ENCODE peak calls at places on chromosomes 16 and 17, in nine cellular contexts. One of them, this sample, is unnamed.

GRCh38 chr17:1742371-1743093 is at the start of gene SERPINF2:
- DNase-seq in left ventricle myocardium inferior: no peak
- DNase-seq in lung: no peak
- DNase-seq in OCI-LY7: no peak
- DNase-seq in lower lobe of right lung: no peak
- DNase-seq in CD4-positive, CD25-positive, alpha-beta regulatory T cell: no peak
- DNase-seq in endodermal cell: no peak
- DNase-seq in CD8-positive, alpha-beta memory T cell: no peak
- DNase-seq in esophagus squamous epithelium: no peak
- DNase-seq in this sample: no peak

GRCh38 chr17:38729886-38730525 is at the start of gene CISD3:
- DNase-seq in endodermal cell: peak; percentile 92
- DNase-seq in lung: peak; percentile 82
- DNase-seq in esophagus squamous epithelium: no peak
- DNase-seq in left ventricle myocardium inferior: peak; percentile 89
- DNase-seq in lower lobe of right lung: peak; percentile 92
- DNase-seq in CD8-positive, alpha-beta memory T cell: peak; percentile 88
- DNase-seq in CD4-positive, CD25-positive, alpha-beta regulatory T cell: peak; percentile 86
- DNase-seq in OCI-LY7: peak; percentile 95
- DNase-seq in this sample: peak; percentile 80

GRCh38 chr16:31476305-31477219 is 4.6 kb downstream of the TGFB1I1 start:
- DNase-seq in CD8-positive, alpha-beta memory T cell: peak; percentile 75
- DNase-seq in CD4-positive, CD25-positive, alpha-beta regulatory T cell: peak; percentile 73
- DNase-seq in left ventricle myocardium inferior: peak; percentile 72
- DNase-seq in lung: peak; percentile 90
- DNase-seq in endodermal cell: peak; percentile 95
- DNase-seq in esophagus squamous epithelium: peak; percentile 44
- DNase-seq in lower lobe of right lung: peak; percentile 94
- DNase-seq in OCI-LY7: no peak
- DNase-seq in this sample: peak; percentile 76

GRCh38 chr16:66159987-66160386 is 206.5 kb upstream of the CDH5 start:
- DNase-seq in OCI-LY7: no peak
- DNase-seq in CD8-positive, alpha-beta memory T cell: no peak
- DNase-seq in left ventricle myocardium inferior: no peak
- DNase-seq in CD4-positive, CD25-positive, alpha-beta regulatory T cell: no peak
- DNase-seq in esophagus squamous epithelium: no peak
- DNase-seq in endodermal cell: no peak
- DNase-seq in lung: no peak
- DNase-seq in lower lobe of right lung: no peak
- DNase-seq in this sample: no peak

GRCh38 chr17:68972119-68972704 is 17.0 kb upstream of the ABCA8 start:
- DNase-seq in esophagus squamous epithelium: no peak
- DNase-seq in OCI-LY7: peak; percentile 33
- DNase-seq in CD4-positive, CD25-positive, alpha-beta regulatory T cell: no peak
- DNase-seq in left ventricle myocardium inferior: no peak
- DNase-seq in lung: no peak
- DNase-seq in endodermal cell: no peak
- DNase-seq in CD8-positive, alpha-beta memory T cell: no peak
- DNase-seq in lower lobe of right lung: no peak
- DNase-seq in this sample: no peak

GRCh38 chr17:21039839-21040575 is 2.8 kb downstream of the USP22 start:
- DNase-seq in esophagus squamous epithelium: no peak
- DNase-seq in left ventricle myocardium inferior: no peak
- DNase-seq in endodermal cell: no peak
- DNase-seq in lower lobe of right lung: no peak
- DNase-seq in CD8-positive, alpha-beta memory T cell: peak; percentile 20
- DNase-seq in CD4-positive, CD25-positive, alpha-beta regulatory T cell: peak; percentile 28
- DNase-seq in OCI-LY7: peak; percentile 82
- DNase-seq in lung: no peak
- DNase-seq in this sample: no peak

GRCh38 chr16:483351-484075 is 44.0 kb upstream of the CAPN15 start:
- DNase-seq in lung: no peak
- DNase-seq in lower lobe of right lung: no peak
- DNase-seq in OCI-LY7: no peak
- DNase-seq in CD4-positive, CD25-positive, alpha-beta regulatory T cell: no peak
- DNase-seq in CD8-positive, alpha-beta memory T cell: no peak
- DNase-seq in endodermal cell: peak; percentile 92
- DNase-seq in left ventricle myocardium inferior: no peak
- DNase-seq in esophagus squamous epithelium: no peak
- DNase-seq in this sample: no peak

GRCh38 chr17:32266389-32267269 is 997 bp downstream of the RHBDL3 start:
- DNase-seq in endodermal cell: peak; percentile 91
- DNase-seq in OCI-LY7: no peak
- DNase-seq in esophagus squamous epithelium: no peak
- DNase-seq in CD8-positive, alpha-beta memory T cell: peak; percentile 9
- DNase-seq in CD4-positive, CD25-positive, alpha-beta regulatory T cell: no peak
- DNase-seq in left ventricle myocardium inferior: no peak
- DNase-seq in lung: no peak
- DNase-seq in lower lobe of right lung: peak; percentile 46
- DNase-seq in this sample: no peak

GRCh38 chr16:3482659-3483241 is 12.5 kb downstream of the C16orf90 start:
- DNase-seq in lung: no peak
- DNase-seq in left ventricle myocardium inferior: no peak
- DNase-seq in endodermal cell: peak; percentile 45
- DNase-seq in OCI-LY7: no peak
- DNase-seq in lower lobe of right lung: no peak
- DNase-seq in CD8-positive, alpha-beta memory T cell: no peak
- DNase-seq in CD4-positive, CD25-positive, alpha-beta regulatory T cell: no peak
- DNase-seq in esophagus squamous epithelium: no peak
- DNase-seq in this sample: no peak

GRCh38 chr17:9696279-9697044 is 51.1 kb downstream of the USP43 start:
- DNase-seq in CD4-positive, CD25-positive, alpha-beta regulatory T cell: no peak
- DNase-seq in lower lobe of right lung: no peak
- DNase-seq in lung: no peak
- DNase-seq in esophagus squamous epithelium: no peak
- DNase-seq in left ventricle myocardium inferior: no peak
- DNase-seq in CD8-positive, alpha-beta memory T cell: no peak
- DNase-seq in endodermal cell: peak; percentile 77
- DNase-seq in OCI-LY7: no peak
- DNase-seq in this sample: no peak

GRCh38 chr17:36608794-36609497 is 7.6 kb downstream of the MRM1 start:
- DNase-seq in OCI-LY7: peak; percentile 49
- DNase-seq in CD8-positive, alpha-beta memory T cell: no peak
- DNase-seq in lung: no peak
- DNase-seq in endodermal cell: peak; percentile 90
- DNase-seq in left ventricle myocardium inferior: peak; percentile 27
- DNase-seq in CD4-positive, CD25-positive, alpha-beta regulatory T cell: no peak
- DNase-seq in esophagus squamous epithelium: no peak
- DNase-seq in lower lobe of right lung: peak; percentile 50
- DNase-seq in this sample: no peak

GRCh38 chr17:41534899-41535546 is 6.9 kb upstream of the KRT19 start:
- DNase-seq in endodermal cell: peak; percentile 53
- DNase-seq in lower lobe of right lung: peak; percentile 13
- DNase-seq in esophagus squamous epithelium: no peak
- DNase-seq in OCI-LY7: no peak
- DNase-seq in CD4-positive, CD25-positive, alpha-beta regulatory T cell: no peak
- DNase-seq in CD8-positive, alpha-beta memory T cell: no peak
- DNase-seq in lung: no peak
- DNase-seq in left ventricle myocardium inferior: no peak
- DNase-seq in this sample: no peak

GRCh38 chr16:9114842-9115241 is 23.4 kb downstream of the HAPSTR1 start:
- DNase-seq in lung: peak; percentile 13
- DNase-seq in esophagus squamous epithelium: no peak
- DNase-seq in endodermal cell: peak; percentile 45
- DNase-seq in OCI-LY7: no peak
- DNase-seq in left ventricle myocardium inferior: no peak
- DNase-seq in CD8-positive, alpha-beta memory T cell: no peak
- DNase-seq in CD4-positive, CD25-positive, alpha-beta regulatory T cell: no peak
- DNase-seq in lower lobe of right lung: no peak
- DNase-seq in this sample: no peak

GRCh38 chr16:9112844-9113186 is 21.4 kb downstream of the HAPSTR1 start:
- DNase-seq in CD8-positive, alpha-beta memory T cell: no peak
- DNase-seq in lower lobe of right lung: no peak
- DNase-seq in CD4-positive, CD25-positive, alpha-beta regulatory T cell: no peak
- DNase-seq in esophagus squamous epithelium: no peak
- DNase-seq in OCI-LY7: no peak
- DNase-seq in left ventricle myocardium inferior: no peak
- DNase-seq in endodermal cell: no peak
- DNase-seq in lung: no peak
- DNase-seq in this sample: no peak

GRCh38 chr16:9114112-9114511 is 22.7 kb downstream of the HAPSTR1 start:
- DNase-seq in OCI-LY7: no peak
- DNase-seq in lower lobe of right lung: no peak
- DNase-seq in CD4-positive, CD25-positive, alpha-beta regulatory T cell: no peak
- DNase-seq in CD8-positive, alpha-beta memory T cell: no peak
- DNase-seq in left ventricle myocardium inferior: no peak
- DNase-seq in lung: peak; percentile 5
- DNase-seq in endodermal cell: no peak
- DNase-seq in esophagus squamous epithelium: no peak
- DNase-seq in this sample: no peak

GRCh38 chr16:9113707-9114106 is 22.3 kb downstream of the HAPSTR1 start:
- DNase-seq in OCI-LY7: no peak
- DNase-seq in endodermal cell: no peak
- DNase-seq in left ventricle myocardium inferior: no peak
- DNase-seq in CD4-positive, CD25-positive, alpha-beta regulatory T cell: no peak
- DNase-seq in CD8-positive, alpha-beta memory T cell: no peak
- DNase-seq in esophagus squamous epithelium: no peak
- DNase-seq in lower lobe of right lung: no peak
- DNase-seq in lung: no peak
- DNase-seq in this sample: no peak

GRCh38 chr16:9112166-9112843 is 20.9 kb downstream of the HAPSTR1 start:
- DNase-seq in OCI-LY7: no peak
- DNase-seq in lung: peak; percentile 27
- DNase-seq in CD4-positive, CD25-positive, alpha-beta regulatory T cell: no peak
- DNase-seq in endodermal cell: no peak
- DNase-seq in esophagus squamous epithelium: no peak
- DNase-seq in CD8-positive, alpha-beta memory T cell: no peak
- DNase-seq in lower lobe of right lung: no peak
- DNase-seq in left ventricle myocardium inferior: no peak
- DNase-seq in this sample: no peak
- H3K4me1 ChIP-seq in OCI-LY7: peaks cover 15% of the 10 kb centered on the region
- H3K4me1 ChIP-seq in lung: peaks cover 61% of the 10 kb centered on the region
- H3K4me1 ChIP-seq in CD4-positive, CD25-positive, alpha-beta regulatory T cell: peaks cover 79% of the 10 kb centered on the region
- H3K4me1 ChIP-seq in endodermal cell: peaks cover 40% of the 10 kb centered on the region
- H3K4me1 ChIP-seq in esophagus squamous epithelium: peaks cover 95% of the 10 kb centered on the region
- H3K4me1 ChIP-seq in CD8-positive, alpha-beta memory T cell: peaks cover 72% of the 10 kb centered on the region
- H3K4me1 ChIP-seq in lower lobe of right lung: peaks cover 96% of the 10 kb centered on the region
- H3K4me1 ChIP-seq in left ventricle myocardium inferior: peaks cover 99% of the 10 kb centered on the region
- H3K4me1 ChIP-seq in this sample: peaks cover 49% of the 10 kb centered on the region

GRCh38 chr17:27892542-27892865 is 661 bp downstream of the LYRM9 start:
- DNase-seq in CD4-positive, CD25-positive, alpha-beta regulatory T cell: no peak
- DNase-seq in OCI-LY7: no peak
- DNase-seq in esophagus squamous epithelium: no peak
- DNase-seq in CD8-positive, alpha-beta memory T cell: no peak
- DNase-seq in lung: no peak
- DNase-seq in lower lobe of right lung: no peak
- DNase-seq in left ventricle myocardium inferior: no peak
- DNase-seq in endodermal cell: no peak
- DNase-seq in this sample: no peak

GRCh38 chr17:27895110-27895895 is 2.1 kb upstream of the LYRM9 start:
- DNase-seq in lung: no peak
- DNase-seq in left ventricle myocardium inferior: no peak
- DNase-seq in CD8-positive, alpha-beta memory T cell: no peak
- DNase-seq in CD4-positive, CD25-positive, alpha-beta regulatory T cell: no peak
- DNase-seq in OCI-LY7: no peak
- DNase-seq in lower lobe of right lung: no peak
- DNase-seq in endodermal cell: no peak
- DNase-seq in esophagus squamous epithelium: no peak
- DNase-seq in this sample: no peak

GRCh38 chr17:27891841-27892240 is 1.3 kb downstream of the LYRM9 start:
- DNase-seq in CD4-positive, CD25-positive, alpha-beta regulatory T cell: no peak
- DNase-seq in lung: no peak
- DNase-seq in endodermal cell: no peak
- DNase-seq in lower lobe of right lung: no peak
- DNase-seq in esophagus squamous epithelium: no peak
- DNase-seq in left ventricle myocardium inferior: no peak
- DNase-seq in CD8-positive, alpha-beta memory T cell: no peak
- DNase-seq in OCI-LY7: no peak
- DNase-seq in this sample: no peak

GRCh38 chr17:27893834-27894503 is 804 bp upstream of the LYRM9 start:
- DNase-seq in left ventricle myocardium inferior: no peak
- DNase-seq in OCI-LY7: no peak
- DNase-seq in lung: no peak
- DNase-seq in endodermal cell: no peak
- DNase-seq in lower lobe of right lung: no peak
- DNase-seq in esophagus squamous epithelium: no peak
- DNase-seq in CD4-positive, CD25-positive, alpha-beta regulatory T cell: no peak
- DNase-seq in CD8-positive, alpha-beta memory T cell: no peak
- DNase-seq in this sample: no peak

GRCh38 chr17:27892866-27893769 is at the start of gene LYRM9:
- DNase-seq in CD4-positive, CD25-positive, alpha-beta regulatory T cell: peak; percentile 91
- DNase-seq in OCI-LY7: peak; percentile 86
- DNase-seq in endodermal cell: peak; percentile 99
- DNase-seq in lower lobe of right lung: peak; percentile 95
- DNase-seq in CD8-positive, alpha-beta memory T cell: peak; percentile 92
- DNase-seq in left ventricle myocardium inferior: peak; percentile 93
- DNase-seq in esophagus squamous epithelium: no peak
- DNase-seq in lung: peak; percentile 90
- DNase-seq in this sample: peak; percentile 83
- H3K4me3 ChIP-seq in CD4-positive, CD25-positive, alpha-beta regulatory T cell: peak within 1 kb of the TSS; percentile 76
- H3K4me3 ChIP-seq in OCI-LY7: peak within 1 kb of the TSS; percentile 55
- H3K4me3 ChIP-seq in endodermal cell: peak within 1 kb of the TSS; percentile 75
- H3K4me3 ChIP-seq in lower lobe of right lung: peak within 1 kb of the TSS; percentile 93
- H3K4me3 ChIP-seq in CD8-positive, alpha-beta memory T cell: peak within 1 kb of the TSS; percentile 73
- H3K4me3 ChIP-seq in left ventricle myocardium inferior: peak within 1 kb of the TSS; percentile 77
- H3K4me3 ChIP-seq in esophagus squamous epithelium: peak within 1 kb of the TSS; percentile 53
- H3K4me3 ChIP-seq in lung: peak within 1 kb of the TSS; percentile 91
- H3K4me3 ChIP-seq in this sample: peak within 1 kb of the TSS; percentile 69

GRCh38 chr17:42953669-42954068 is 10.6 kb downstream of the AARSD1 start:
- DNase-seq in left ventricle myocardium inferior: no peak
- DNase-seq in endodermal cell: no peak
- DNase-seq in lower lobe of right lung: no peak
- DNase-seq in lung: no peak
- DNase-seq in CD4-positive, CD25-positive, alpha-beta regulatory T cell: no peak
- DNase-seq in CD8-positive, alpha-beta memory T cell: no peak
- DNase-seq in OCI-LY7: no peak
- DNase-seq in esophagus squamous epithelium: no peak
- DNase-seq in this sample: no peak
- H3K27ac ChIP-seq in left ventricle myocardium inferior: no peak overlapping the region
- H3K27ac ChIP-seq in endodermal cell: no peak overlapping the region
- H3K27ac ChIP-seq in lower lobe of right lung: no peak overlapping the region
- H3K27ac ChIP-seq in lung: no peak overlapping the region
- H3K27ac ChIP-seq in CD4-positive, CD25-positive, alpha-beta regulatory T cell: no peak overlapping the region
- H3K27ac ChIP-seq in CD8-positive, alpha-beta memory T cell: no peak overlapping the region
- H3K27ac ChIP-seq in OCI-LY7: no peak overlapping the region
- H3K27ac ChIP-seq in esophagus squamous epithelium: no peak overlapping the region
- H3K27ac ChIP-seq in this sample: no peak overlapping the region

DNA sequence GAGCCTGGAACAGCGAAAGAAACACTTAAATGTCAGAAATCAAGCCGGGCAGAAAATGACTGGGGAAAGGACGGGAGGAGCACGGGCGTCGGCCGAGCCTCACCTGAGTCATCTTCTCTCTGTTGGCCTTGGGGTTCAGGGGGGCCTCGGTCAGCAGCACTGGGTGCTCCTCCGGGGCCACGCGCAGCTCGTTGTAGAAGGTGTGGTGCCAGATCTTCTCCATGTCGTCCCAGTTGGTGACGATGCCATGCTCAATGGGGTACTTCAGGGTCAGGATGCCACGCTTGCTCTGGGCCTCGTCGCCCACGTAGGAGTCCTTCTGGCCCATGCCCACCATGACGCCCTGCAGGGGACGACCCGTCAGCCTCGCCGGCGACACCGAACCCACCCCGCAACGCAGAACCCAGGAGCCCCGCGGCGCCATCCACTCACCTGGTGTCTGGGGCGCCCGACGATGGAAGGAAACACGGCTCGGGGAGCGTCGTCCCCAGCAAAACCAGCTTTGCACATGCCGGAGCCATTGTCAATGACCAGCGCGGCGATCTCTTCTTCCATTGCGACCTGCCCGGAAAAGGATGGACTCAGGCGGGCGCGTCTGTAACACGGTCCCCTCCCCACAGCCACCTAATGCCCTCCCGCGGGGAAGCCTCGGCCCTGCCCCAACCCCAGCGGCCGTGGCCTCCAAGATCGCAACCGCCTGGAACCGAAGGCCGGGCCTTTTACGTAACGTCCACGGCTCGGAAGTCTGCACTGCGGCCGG is 619 bp downstream of the ACTG1 start:
- DNase-seq in lung: peak; percentile 58
- DNase-seq in lower lobe of right lung: no peak
- DNase-seq in OCI-LY7: peak; percentile 52
- DNase-seq in left ventricle myocardium inferior: no peak
- DNase-seq in CD4-positive, CD25-positive, alpha-beta regulatory T cell: peak; percentile 44
- DNase-seq in CD8-positive, alpha-beta memory T cell: peak; percentile 39
- DNase-seq in endodermal cell: peak; percentile 67
- DNase-seq in esophagus squamous epithelium: no peak
- DNase-seq in this sample: no peak
- H3K4me1 ChIP-seq in lung: peaks cover 3% of the 10 kb centered on the region
- H3K4me1 ChIP-seq in lower lobe of right lung: peaks cover 37% of the 10 kb centered on the region
- H3K4me1 ChIP-seq in OCI-LY7: peaks cover 50% of the 10 kb centered on the region
- H3K4me1 ChIP-seq in left ventricle myocardium inferior: peaks cover 78% of the 10 kb centered on the region
- H3K4me1 ChIP-seq in CD4-positive, CD25-positive, alpha-beta regulatory T cell: peaks cover 68% of the 10 kb centered on the region
- H3K4me1 ChIP-seq in CD8-positive, alpha-beta memory T cell: peaks cover 35% of the 10 kb centered on the region
- H3K4me1 ChIP-seq in endodermal cell: peaks cover 7% of the 10 kb centered on the region
- H3K4me1 ChIP-seq in esophagus squamous epithelium: peaks cover 72% of the 10 kb centered on the region
- H3K4me1 ChIP-seq in this sample: peaks cover 49% of the 10 kb centered on the region

This sample was measured in effector memory CD4-positive, alpha-beta T cell.